ENCODE peak calls at places on chromosome 20, in four cellular contexts. P is tibial nerve, C is heart right ventricle, V is lower lobe of right lung. N is an unnamed sample.

GRCh38 chr20:62949887-62950286 is 2.6 kb upstream of the SLC17A9 start:
- DNase-seq in P (no peak), C (no peak), V (peak; percentile 38), N (no peak)

GRCh38 chr20:41249371-41249770 is 68.2 kb downstream of the ZHX3 start:
- DNase-seq in P (peak; percentile 67), C (peak; percentile 65), V (no peak), N (peak; percentile 90)

GRCh38 chr20:43843096-43843964 is 71.3 kb upstream of the TOX2 start:
- DNase-seq in P (no peak), C (no peak), V (no peak), N (no peak)

GRCh38 chr20:20744170-20744725 is 31.8 kb upstream of the RALGAPA2 start:
- DNase-seq in P (no peak), C (no peak), V (no peak), N (no peak)

GRCh38 chr20:63568170-63568981 is 5.7 kb downstream of the HELZ2 start:
- DNase-seq in P (no peak), C (no peak), V (no peak), N (no peak)

GRCh38 chr20:15257071-15257470 is 919.7 kb upstream of the FLRT3 start:
- DNase-seq in P (no peak), C (no peak), V (no peak), N (no peak)

GRCh38 chr20:32035398-32035852 is 16.6 kb upstream of the HCK start:
- DNase-seq in P (no peak), C (no peak), V (no peak), N (no peak)

GRCh38 chr20:19828233-19828632 is 70.2 kb downstream of the RIN2 start:
- DNase-seq in P (no peak), C (no peak), V (no peak), N (no peak)

GRCh38 chr20:56974499-56975250 is 291.8 kb downstream of the BMP7 start:
- DNase-seq in P (peak; percentile 16), C (no peak), V (no peak), N (no peak)

GRCh38 chr20:44460795-44461141 is 14.9 kb upstream of the TTPAL start:
- DNase-seq in P (peak; percentile 62), C (no peak), V (no peak), N (no peak)

GRCh38 chr20:4713401-4713800 is 8.3 kb upstream of the PRND start:
- DNase-seq in P (no peak), C (no peak), V (no peak), N (no peak)

GRCh38 chr20:44848254-44849015 is 37.1 kb upstream of the YWHAB start:
- DNase-seq in P (no peak), C (no peak), V (no peak), N (no peak)

GRCh38 chr20:45963059-45964011 is 8.7 kb downstream of the ZNF335 start:
- DNase-seq in P (peak; percentile 50), C (no peak), V (peak; percentile 41), N (no peak)

GRCh38 chr20:59434950-59435349 is 134.5 kb downstream of the EDN3 start:
- DNase-seq in P (no peak), C (no peak), V (no peak), N (no peak)

GRCh38 chr20:56202493-56203077 is 45.9 kb upstream of the MC3R start:
- DNase-seq in P (no peak), C (no peak), V (no peak), N (no peak)

GRCh38 chr20:61633004-61633403 is 380.9 kb downstream of the CDH4 start:
- DNase-seq in P (no peak), C (no peak), V (no peak), N (no peak)

GRCh38 chr20:58150772-58151171 is 77.7 kb downstream of the ANKRD60 start:
- DNase-seq in P (no peak), C (no peak), V (peak; percentile 63), N (no peak)

GRCh38 chr20:49179368-49180277 is 8.5 kb downstream of the STAU1 start:
- DNase-seq in P (no peak), C (no peak), V (no peak), N (no peak)

GRCh38 chr20:46022411-46023147 is 6.4 kb upstream of the SLC12A5 start:
- DNase-seq in P (no peak), C (peak; percentile 74), V (peak; percentile 80), N (no peak)

GRCh38 chr20:34546751-34547181 is 11.8 kb upstream of the MAP1LC3A start:
- DNase-seq in P (no peak), C (no peak), V (no peak), N (no peak)

GRCh38 chr20:39960522-39961420 is 728.3 kb downstream of the MAFB start:
- DNase-seq in P (no peak), C (peak; percentile 22), V (no peak), N (no peak)

DNA sequence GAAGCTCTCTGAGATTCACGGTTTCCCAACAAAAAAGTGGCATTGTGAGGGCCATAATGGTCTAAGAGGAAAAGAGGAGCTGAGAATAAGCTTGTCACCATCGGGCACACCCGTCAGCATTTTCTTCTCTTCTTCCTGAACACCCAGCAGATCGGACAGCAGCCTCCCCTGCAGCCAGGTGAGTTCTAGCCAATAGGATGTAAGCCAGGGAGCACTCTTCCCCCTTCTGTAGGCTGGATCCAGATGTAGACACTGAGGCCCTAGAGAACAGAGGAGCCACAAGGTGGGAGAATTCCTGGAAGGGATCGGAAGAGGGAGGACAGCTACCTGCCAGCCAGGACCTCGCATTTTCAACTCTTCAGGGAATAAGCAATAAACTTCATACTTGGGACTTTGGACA is 228.0 kb downstream of the SYNDIG1 start:
- DNase-seq in P (no peak), C (no peak), V (no peak), N (peak; percentile 19)
- H3K4me3 ChIP-seq in P (no peak overlapping the region), C (no peak overlapping the region), V (no peak overlapping the region), N (no peak overlapping the region)

GRCh38 chr20:33537608-33538007 is 47.7 kb downstream of the CBFA2T2 start:
- DNase-seq in P (no peak), C (no peak), V (no peak), N (no peak)
- H3K27ac ChIP-seq in P (no peak overlapping the region), C (no peak overlapping the region), V (no peak overlapping the region), N (no peak overlapping the region)

GRCh38 chr20:38449046-38449445 is 13.9 kb upstream of the SNHG17 start:
- DNase-seq in P (no peak), C (no peak), V (no peak), N (no peak)

GRCh38 chr20:38445901-38446425 is 10.8 kb upstream of the SNHG17 start:
- DNase-seq in P (no peak), C (no peak), V (no peak), N (no peak)

GRCh38 chr20:38446441-38447209 is 11.5 kb upstream of the SNHG17 start:
- DNase-seq in P (peak; percentile 87), C (peak; percentile 94), V (peak; percentile 95), N (peak; percentile 79)

GRCh38 chr20:38447251-38447661 is 12.1 kb upstream of the SNHG17 start:
- DNase-seq in P (no peak), C (no peak), V (no peak), N (no peak)

GRCh38 chr20:38447931-38448675 is 13.0 kb upstream of the SNHG17 start:
- DNase-seq in P (no peak), C (no peak), V (no peak), N (no peak)
- TF ChIP-seq CTCF in P (no peak), C (no peak), V (no peak), N (no peak)

DNA sequence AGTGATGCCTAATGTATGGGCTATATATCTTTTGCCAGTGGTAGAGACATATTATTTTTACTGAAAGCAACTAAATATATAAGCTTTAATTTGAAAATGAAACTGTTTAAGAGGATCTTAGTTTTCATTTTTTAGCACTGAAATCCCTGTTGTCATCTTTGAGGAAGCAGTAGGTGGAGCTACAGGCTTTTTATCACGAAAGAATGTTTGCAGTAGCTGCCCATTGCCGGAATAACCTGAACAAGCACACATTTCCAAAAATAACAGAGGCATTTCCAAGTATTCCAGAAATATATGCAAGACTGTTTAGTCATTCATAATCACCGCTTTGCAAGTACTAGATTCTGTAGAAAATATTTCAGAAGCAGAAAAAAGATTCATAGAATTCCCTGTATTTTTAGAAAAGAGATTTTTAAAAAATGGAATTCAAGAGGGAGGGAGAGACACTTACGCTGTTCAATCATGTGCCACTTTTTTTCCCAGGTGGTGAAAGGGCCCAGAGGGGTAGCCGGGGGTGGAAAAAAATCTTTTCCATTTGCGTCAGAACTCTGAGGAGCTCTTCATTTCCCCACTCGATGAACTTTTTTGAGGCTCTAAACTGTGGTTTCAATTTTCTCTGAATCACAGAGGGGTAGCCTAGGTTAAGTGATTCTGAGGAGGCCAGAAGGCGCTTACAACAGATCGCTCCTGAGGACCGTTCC is 142.5 kb upstream of the FERMT1 start:
- DNase-seq in P (peak; percentile 9), C (no peak), V (no peak), N (no peak)
- H3K4me3 ChIP-seq in P (no peak overlapping the region), C (no peak overlapping the region), V (peak overlapping the region; percentile 24), N (peak overlapping the region; percentile 47)

DNA sequence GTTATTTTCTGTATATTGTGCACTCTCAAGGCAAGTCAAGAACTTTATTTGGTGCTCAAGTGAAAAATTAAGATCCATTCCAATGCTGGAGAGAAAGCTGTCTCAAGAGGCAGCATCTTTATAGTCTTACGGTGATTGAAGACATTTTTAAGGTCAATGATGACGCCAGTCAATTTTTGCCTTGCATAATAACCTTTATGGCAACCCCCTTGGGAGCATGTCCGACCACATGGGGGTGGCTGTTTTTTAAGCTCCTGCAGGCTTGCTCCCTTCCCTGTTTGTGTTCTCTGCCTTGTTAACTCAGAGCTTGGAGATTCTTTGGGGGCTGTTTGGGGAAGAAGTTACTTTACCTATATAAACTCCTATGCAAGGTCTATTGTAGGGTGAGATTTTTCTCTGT is 109.6 kb upstream of the FERMT1 start:
- DNase-seq in P (no peak), C (no peak), V (no peak), N (no peak)
- H3K27ac ChIP-seq in P (no peak overlapping the region), C (no peak overlapping the region), V (no peak overlapping the region), N (no peak overlapping the region)

DNA sequence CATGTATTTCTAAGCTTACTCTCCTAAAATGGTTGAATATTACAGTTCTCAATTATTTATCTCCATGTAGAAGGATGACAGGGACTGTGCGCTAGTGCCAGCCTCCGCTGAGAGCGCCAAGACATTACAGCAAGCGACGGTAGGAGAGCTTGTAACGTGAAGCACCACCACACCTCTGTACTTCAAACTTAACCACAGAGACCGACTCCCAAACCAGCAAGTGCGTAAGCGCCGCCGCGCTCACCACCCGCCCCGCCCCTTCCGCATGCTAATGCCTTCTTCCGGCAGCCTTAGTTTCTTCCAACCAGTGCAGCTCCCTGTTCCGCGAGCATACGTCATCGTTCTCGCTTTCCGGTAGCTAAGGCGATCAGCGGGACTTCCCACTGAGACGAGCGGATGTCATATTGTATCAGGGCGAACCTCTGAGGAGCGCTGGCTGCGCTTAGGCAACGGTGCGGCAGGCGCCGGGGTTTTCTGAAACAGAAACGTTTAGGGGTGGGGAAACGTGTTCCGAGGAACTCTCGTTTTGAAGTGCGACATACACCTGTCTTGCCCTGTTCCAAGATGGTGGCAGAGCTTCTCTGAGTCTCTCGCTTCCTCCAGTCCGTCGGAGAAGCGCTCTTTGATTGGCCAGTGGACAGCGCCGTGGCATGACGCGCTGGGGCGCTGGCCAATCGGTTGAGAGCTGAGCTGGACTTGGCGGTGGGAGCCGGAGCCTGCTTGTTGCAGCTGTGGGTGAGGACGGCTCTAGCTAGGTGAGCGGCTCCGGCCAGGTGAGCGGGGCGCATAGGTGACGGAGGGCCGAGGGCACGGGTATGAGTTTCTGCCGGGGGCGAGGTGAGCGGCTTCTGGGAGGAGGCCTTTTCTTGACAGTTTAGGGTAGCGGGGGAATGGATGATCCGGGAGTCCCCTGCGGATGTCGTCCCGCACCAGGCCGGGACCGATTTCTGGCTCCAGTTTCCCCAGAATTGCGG is at the start of gene SEC23B:
- DNase-seq in P (peak; percentile 95), C (peak; percentile 95), V (peak; percentile 99), N (peak; percentile 98)
- TF ChIP-seq CTCF in P (peak; percentile 18), C (no peak), V (no peak), N (no peak)

GRCh38 chr20:35883778-35884540 is 70.3 kb downstream of the SCAND1 start:
- DNase-seq in P (peak; percentile 86), C (peak; percentile 59), V (peak; percentile 61), N (peak; percentile 94)
- H3K4me3 ChIP-seq in P (no peak overlapping the region), C (no peak overlapping the region), V (no peak overlapping the region), N (peak overlapping the region; percentile 47)

GRCh38 chr20:48008850-48009535 is 223.7 kb upstream of the SULF2 start:
- DNase-seq in P (no peak), C (no peak), V (no peak), N (no peak)
- H3K27ac ChIP-seq in P (no peak overlapping the region), C (no peak overlapping the region), V (no peak overlapping the region), N (no peak overlapping the region)

N was measured in coronary artery.